ENCODE peak calls at places on chromosome 16, in seven cellular contexts. M is right lobe of liver, N is Peyer's patch, B is adrenal gland, I is tibial nerve, C is suprapubic skin, V is sigmoid colon. X is an unnamed sample. For H3K36me3, the result is how much of the 10 kb centered on the place peaks cover.

GRCh38 chr16:50297301-50298074 is 31.1 kb downstream of the ADCY7 start:
- DNase-seq in V (peak), M (peak), B (peak), N (no peak), I (no peak), C (peak), X (no peak)

GRCh38 chr16:68235882-68236803 is at the start of gene ESRP2:
- DNase-seq in C (peak), I (no peak), N (peak), B (peak), M (peak), V (peak), X (peak)

GRCh38 chr16:5056347-5056746 is 9.4 kb downstream of the C16orf89 start:
- DNase-seq in I (no peak), C (no peak), M (no peak), N (peak), B (no peak), V (no peak), X (no peak)

GRCh38 chr16:49600541-49600940 is 226.9 kb downstream of the C16orf78 start:
- DNase-seq in V (no peak), B (no peak), N (no peak), M (no peak), I (no peak), C (no peak), X (no peak)

GRCh38 chr16:21300309-21301167 is 22.4 kb upstream of the CRYM start:
- DNase-seq in B (peak), V (peak), M (peak), N (peak), I (peak), C (peak), X (peak)

GRCh38 chr16:78224342-78224741 is 124.9 kb downstream of the WWOX start:
- DNase-seq in N (no peak), V (no peak), B (no peak), C (no peak), M (no peak), I (no peak), X (no peak)

GRCh38 chr16:27273670-27274522 is 5.3 kb upstream of the NSMCE1 start:
- DNase-seq in B (no peak), M (peak), N (no peak), V (no peak), I (no peak), C (no peak), X (no peak)

GRCh38 chr16:26672206-26672605 is 394.5 kb upstream of the C16orf82 start:
- DNase-seq in I (no peak), V (no peak), C (no peak), N (no peak), B (no peak), M (no peak), X (no peak)

GRCh38 chr16:1698680-1699079 is 7.3 kb upstream of the MAPK8IP3 start:
- DNase-seq in B (no peak), N (no peak), I (no peak), V (no peak), C (no peak), M (no peak), X (no peak)

GRCh38 chr16:1696863-1697262 is 9.1 kb upstream of the MAPK8IP3 start:
- DNase-seq in I (no peak), M (no peak), C (no peak), N (no peak), B (no peak), V (no peak), X (no peak)

GRCh38 chr16:1705688-1706385 is at the start of gene MAPK8IP3:
- DNase-seq in C (peak), V (peak), I (peak), N (peak), M (peak), B (peak), X (peak)

GRCh38 chr16:1700246-1700645 is 5.7 kb upstream of the MAPK8IP3 start:
- DNase-seq in I (no peak), M (no peak), N (no peak), C (no peak), V (no peak), B (no peak), X (no peak)

GRCh38 chr16:1701216-1701878 is 4.6 kb upstream of the MAPK8IP3 start:
- DNase-seq in I (no peak), V (no peak), M (no peak), B (no peak), N (no peak), C (no peak), X (no peak)
- TF ChIP-seq POLR2A in I (no peak), V (no peak), M (no peak), B (no peak), N (no peak), C (no peak), X (no peak)

GRCh38 chr16:58043571-58044155 is 18.1 kb downstream of the MMP15 start:
- DNase-seq in C (no peak), M (no peak), V (no peak), B (no peak), N (no peak), I (no peak), X (no peak)

GRCh38 chr16:58041628-58041955 is 16.0 kb downstream of the MMP15 start:
- DNase-seq in N (no peak), B (no peak), M (no peak), V (no peak), C (no peak), I (no peak), X (no peak)

GRCh38 chr16:58040945-58041627 is 15.5 kb downstream of the MMP15 start:
- DNase-seq in M (no peak), B (no peak), C (no peak), I (no peak), V (no peak), N (no peak), X (no peak)

GRCh38 chr16:58042886-58043515 is 17.4 kb downstream of the MMP15 start:
- DNase-seq in N (no peak), I (no peak), M (no peak), C (no peak), B (no peak), V (no peak), X (no peak)

DNA sequence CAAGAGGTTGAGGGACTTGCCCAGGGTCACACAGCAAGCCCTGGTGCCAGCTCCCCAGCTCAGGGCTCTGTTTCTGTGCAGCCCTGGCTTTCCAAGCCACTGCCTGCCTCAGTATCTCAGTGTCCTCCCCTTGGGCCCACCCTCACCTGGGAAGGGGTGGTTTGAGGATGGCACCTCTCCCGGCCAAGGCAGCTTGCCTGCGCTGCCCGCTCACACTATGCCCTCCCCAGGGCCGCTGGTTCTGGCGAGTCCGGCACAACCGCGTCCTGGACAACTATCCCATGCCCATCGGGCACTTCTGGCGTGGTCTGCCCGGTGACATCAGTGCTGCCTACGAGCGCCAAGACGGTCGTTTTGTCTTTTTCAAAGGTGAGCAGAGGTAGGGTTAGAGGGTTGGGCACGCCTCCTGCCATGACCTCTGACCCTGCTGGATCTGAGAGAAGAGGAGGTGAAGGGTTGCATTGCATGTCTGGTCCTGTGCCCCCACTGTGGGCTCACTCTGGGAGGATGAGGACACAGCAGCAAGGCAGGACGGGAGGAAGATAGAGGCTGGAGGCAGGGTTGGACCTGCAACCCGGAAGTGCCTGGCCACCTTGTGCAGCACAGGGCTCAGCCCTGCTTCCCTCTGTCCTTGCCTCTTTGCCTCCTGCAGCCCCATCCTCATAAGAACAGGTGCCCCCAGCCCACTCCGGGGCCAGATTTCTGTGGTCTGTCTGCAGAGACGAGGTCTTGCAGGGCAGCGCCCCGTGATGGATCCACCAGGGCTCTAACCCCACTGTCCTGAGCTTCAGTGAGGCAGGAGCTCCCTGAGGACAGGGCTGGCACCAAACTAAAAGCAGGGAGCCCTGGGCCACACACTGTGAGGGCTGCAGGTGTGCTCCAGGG is 16.7 kb downstream of the MMP15 start:
- DNase-seq in C (no peak), N (no peak), V (no peak), M (no peak), I (no peak), B (no peak), X (no peak)
- H3K36me3 ChIP-seq in C (under half), N (under half), V (half or more), M (under half), I (half or more), B (under half), X (under half)

GRCh38 chr16:680625-680945 is 375 bp downstream of the STUB1 start:
- DNase-seq in M (no peak), I (no peak), V (no peak), C (no peak), B (no peak), N (no peak), X (no peak)

GRCh38 chr16:679808-680624 is at the start of gene STUB1:
- DNase-seq in I (peak), N (peak), B (peak), M (peak), C (peak), V (peak), X (peak)

GRCh38 chr16:678209-678857 is 1.9 kb upstream of the STUB1 start:
- DNase-seq in M (no peak), B (no peak), N (peak), C (no peak), I (no peak), V (no peak), X (no peak)

GRCh38 chr16:677306-678190 is 2.1 kb downstream of the RHBDL1 start:
- DNase-seq in C (no peak), B (no peak), M (no peak), V (no peak), N (no peak), I (no peak), X (no peak)

GRCh38 chr16:678858-679807 is 1.1 kb upstream of the STUB1 start:
- DNase-seq in C (no peak), B (peak), I (no peak), M (peak), N (peak), V (peak), X (peak)
- TF ChIP-seq POLR2A in C (no peak), B (peak), I (peak), M (no peak), N (no peak), V (no peak), X (no peak)

DNA sequence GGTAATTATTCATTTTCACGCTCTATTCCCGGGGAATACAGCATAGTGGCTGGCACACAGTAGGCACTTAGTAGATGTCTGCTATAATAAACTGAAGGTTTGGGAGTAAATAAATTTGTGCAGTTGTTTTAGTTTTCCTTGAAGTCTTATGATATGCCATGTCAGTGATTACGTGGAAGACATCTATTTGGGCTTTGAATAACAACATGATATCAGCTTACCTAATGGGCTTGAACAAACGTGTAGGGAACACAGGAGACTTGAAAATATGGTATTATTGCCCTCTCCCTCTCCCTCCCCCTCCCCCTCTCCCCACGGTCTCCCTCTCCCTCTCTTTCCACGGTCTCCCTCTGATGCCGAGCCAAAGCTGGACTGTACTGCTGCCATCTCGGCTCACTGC is 36.3 kb upstream of the NETO2 start:
- DNase-seq in B (no peak), V (no peak), N (no peak), C (no peak), I (no peak), M (no peak), X (no peak)
- H3K36me3 ChIP-seq in B (under half), V (under half), N (under half), C (under half), I (under half), M (under half), X (under half)

GRCh38 chr16:75559002-75559401 is 3.0 kb upstream of the TMEM231 start:
- DNase-seq in I (no peak), N (no peak), B (no peak), C (no peak), V (no peak), M (no peak), X (no peak)

GRCh38 chr16:75555707-75556512 is at the start of gene TMEM231:
- DNase-seq in M (peak), C (peak), V (peak), I (peak), N (peak), B (peak), X (peak)

GRCh38 chr16:75559564-75560372 is 3.7 kb upstream of the TMEM231 start:
- DNase-seq in C (no peak), M (no peak), B (no peak), I (no peak), V (no peak), N (no peak), X (no peak)

GRCh38 chr16:75552951-75553350 is 3.1 kb downstream of the TMEM231 start:
- DNase-seq in N (no peak), I (no peak), V (no peak), C (no peak), B (no peak), M (no peak), X (no peak)

DNA sequence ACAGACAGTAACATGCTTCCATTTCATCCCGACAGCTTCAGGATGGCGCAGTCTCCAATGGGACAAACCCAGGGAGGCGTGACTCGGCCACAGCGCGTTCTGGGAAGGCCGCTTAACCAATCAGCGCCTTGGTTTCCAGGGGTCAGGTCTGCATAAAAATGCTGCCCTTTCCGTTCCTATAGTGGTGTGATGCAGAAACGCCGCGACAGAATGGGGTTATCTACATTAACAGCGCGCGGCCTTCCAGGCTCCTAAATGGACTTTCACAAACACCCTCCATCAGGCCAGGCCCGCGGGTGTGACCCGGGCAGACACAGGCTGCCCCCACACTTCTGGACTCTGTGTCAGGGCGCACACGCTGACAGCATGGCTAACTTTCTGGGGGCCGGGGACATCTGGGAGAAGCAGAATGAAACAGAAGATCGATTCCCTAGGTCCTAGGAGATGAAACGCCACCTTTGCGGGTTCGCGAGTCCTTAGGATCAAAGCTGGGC is 792 bp downstream of the TMEM231 start:
- DNase-seq in M (peak), N (peak), V (peak), C (peak), B (peak), I (peak), X (peak)
- TF ChIP-seq POLR2A in M (no peak), N (no peak), V (no peak), C (no peak), B (peak), I (peak), X (no peak)

GRCh38 chr16:19505600-19506303 is 16.1 kb downstream of the GDE1 start:
- DNase-seq in V (no peak), I (peak), N (no peak), B (no peak), M (no peak), C (no peak), X (no peak)
- H3K36me3 ChIP-seq in V (half or more), I (half or more), N (under half), B (half or more), M (under half), C (half or more), X (under half)

GRCh38 chr16:31713945-31714898 is 159.4 kb upstream of the ZNF267 start:
- DNase-seq in I (no peak), B (no peak), V (no peak), C (no peak), N (no peak), M (no peak), X (no peak)
- TF ChIP-seq POLR2A in I (no peak), B (no peak), V (no peak), C (no peak), N (no peak), M (no peak), X (no peak)